ENCODE peak calls at places on chromosomes 1 and 21, in six cellular contexts. One of them, this sample, is unnamed.

GRCh38 chr1:115412733-115413132 is 74.7 kb upstream of the NGF start:
- DNase-seq in GM12892: no peak
- DNase-seq in HepG2: no peak
- DNase-seq in K562: no peak
- DNase-seq in GM12878: no peak
- DNase-seq in H1: no peak
- DNase-seq in this sample: no peak

GRCh38 chr1:8424539-8425116 is 106.7 kb downstream of the SLC45A1 start:
- DNase-seq in K562: peak
- DNase-seq in GM12892: no peak
- DNase-seq in GM12878: no peak
- DNase-seq in H1: no peak
- DNase-seq in HepG2: no peak
- DNase-seq in this sample: no peak

GRCh38 chr1:97942161-97943123 is 21.6 kb upstream of the DPYD start:
- DNase-seq in GM12878: no peak
- DNase-seq in GM12892: no peak
- DNase-seq in H1: no peak
- DNase-seq in K562: no peak
- DNase-seq in HepG2: no peak
- DNase-seq in this sample: no peak

GRCh38 chr1:172292840-172293239 is 127.6 kb upstream of the C1orf105 start:
- DNase-seq in H1: no peak
- DNase-seq in K562: peak
- DNase-seq in GM12878: no peak
- DNase-seq in GM12892: no peak
- DNase-seq in HepG2: no peak
- DNase-seq in this sample: no peak

GRCh38 chr21:29034678-29035077 is 10.2 kb downstream of the USP16 start:
- DNase-seq in GM12892: no peak
- DNase-seq in K562: no peak
- DNase-seq in H1: no peak
- DNase-seq in HepG2: no peak
- DNase-seq in GM12878: no peak
- DNase-seq in this sample: no peak

GRCh38 chr1:57195436-57195941 is 228.4 kb downstream of the DAB1 start:
- DNase-seq in GM12892: no peak
- DNase-seq in GM12878: no peak
- DNase-seq in K562: no peak
- DNase-seq in H1: no peak
- DNase-seq in HepG2: no peak
- DNase-seq in this sample: no peak

GRCh38 chr1:101081496-101082282 is 56.1 kb upstream of the DPH5 start:
- DNase-seq in GM12892: no peak
- DNase-seq in HepG2: no peak
- DNase-seq in K562: no peak
- DNase-seq in H1: no peak
- DNase-seq in GM12878: no peak
- DNase-seq in this sample: no peak

GRCh38 chr1:44318097-44319088 is 36.7 kb downstream of the ERI3 start:
- DNase-seq in GM12878: no peak
- DNase-seq in GM12892: peak
- DNase-seq in H1: peak
- DNase-seq in HepG2: peak
- DNase-seq in K562: peak
- DNase-seq in this sample: peak

GRCh38 chr1:232414100-232414499 is 215.8 kb downstream of the SIPA1L2 start:
- DNase-seq in GM12892: no peak
- DNase-seq in H1: no peak
- DNase-seq in HepG2: no peak
- DNase-seq in GM12878: no peak
- DNase-seq in K562: no peak
- DNase-seq in this sample: no peak

GRCh38 chr1:223363057-223363855 is 720 bp downstream of the SUSD4 start:
- DNase-seq in HepG2: no peak
- DNase-seq in K562: no peak
- DNase-seq in GM12878: no peak
- DNase-seq in GM12892: no peak
- DNase-seq in H1: no peak
- DNase-seq in this sample: no peak

GRCh38 chr1:57424231-57425027 is 569 bp upstream of the DAB1 start:
- DNase-seq in HepG2: peak
- DNase-seq in H1: no peak
- DNase-seq in GM12878: no peak
- DNase-seq in GM12892: peak
- DNase-seq in K562: peak
- DNase-seq in this sample: no peak

GRCh38 chr1:93177991-93178390 is 2.2 kb downstream of the TMED5 start:
- DNase-seq in GM12892: no peak
- DNase-seq in K562: peak
- DNase-seq in H1: no peak
- DNase-seq in GM12878: no peak
- DNase-seq in HepG2: no peak
- DNase-seq in this sample: no peak

GRCh38 chr1:64343105-64343960 is 126.6 kb upstream of the CACHD1 start:
- DNase-seq in GM12878: no peak
- DNase-seq in GM12892: no peak
- DNase-seq in K562: no peak
- DNase-seq in H1: no peak
- DNase-seq in HepG2: no peak
- DNase-seq in this sample: no peak

GRCh38 chr1:169107673-169108160 is 1.2 kb downstream of the ATP1B1 start:
- DNase-seq in HepG2: peak
- DNase-seq in GM12892: no peak
- DNase-seq in GM12878: no peak
- DNase-seq in H1: no peak
- DNase-seq in K562: no peak
- DNase-seq in this sample: no peak

GRCh38 chr1:84390231-84390630 is 8.1 kb upstream of the DNASE2B start:
- DNase-seq in GM12892: no peak
- DNase-seq in GM12878: no peak
- DNase-seq in HepG2: no peak
- DNase-seq in H1: no peak
- DNase-seq in K562: no peak
- DNase-seq in this sample: no peak

GRCh38 chr1:24850353-24850905 is 79.6 kb downstream of the RUNX3 start:
- DNase-seq in H1: no peak
- DNase-seq in GM12878: no peak
- DNase-seq in GM12892: no peak
- DNase-seq in HepG2: no peak
- DNase-seq in K562: no peak
- DNase-seq in this sample: no peak

GRCh38 chr21:35905973-35906357 is 154.4 kb downstream of the SETD4 start:
- DNase-seq in HepG2: no peak
- DNase-seq in H1: no peak
- DNase-seq in K562: no peak
- DNase-seq in GM12878: no peak
- DNase-seq in GM12892: no peak
- DNase-seq in this sample: no peak

GRCh38 chr1:151846062-151846568 is 6.5 kb upstream of the C2CD4D start:
- DNase-seq in GM12892: no peak
- DNase-seq in H1: no peak
- DNase-seq in K562: peak
- DNase-seq in HepG2: peak
- DNase-seq in GM12878: no peak
- DNase-seq in this sample: no peak

GRCh38 chr1:178330153-178330552 is 166.6 kb downstream of the CLEC20A start:
- DNase-seq in GM12892: no peak
- DNase-seq in GM12878: no peak
- DNase-seq in HepG2: no peak
- DNase-seq in H1: no peak
- DNase-seq in K562: no peak
- DNase-seq in this sample: no peak

GRCh38 chr1:238063454-238063853 is 172.7 kb upstream of the ZP4 start:
- DNase-seq in GM12892: no peak
- DNase-seq in H1: no peak
- DNase-seq in GM12878: peak
- DNase-seq in K562: no peak
- DNase-seq in HepG2: no peak
- DNase-seq in this sample: no peak

GRCh38 chr21:31343680-31344480 is at the start of gene TIAM1:
- DNase-seq in GM12892: no peak
- DNase-seq in K562: no peak
- DNase-seq in GM12878: no peak
- DNase-seq in HepG2: no peak
- DNase-seq in H1: peak
- DNase-seq in this sample: no peak

DNA sequence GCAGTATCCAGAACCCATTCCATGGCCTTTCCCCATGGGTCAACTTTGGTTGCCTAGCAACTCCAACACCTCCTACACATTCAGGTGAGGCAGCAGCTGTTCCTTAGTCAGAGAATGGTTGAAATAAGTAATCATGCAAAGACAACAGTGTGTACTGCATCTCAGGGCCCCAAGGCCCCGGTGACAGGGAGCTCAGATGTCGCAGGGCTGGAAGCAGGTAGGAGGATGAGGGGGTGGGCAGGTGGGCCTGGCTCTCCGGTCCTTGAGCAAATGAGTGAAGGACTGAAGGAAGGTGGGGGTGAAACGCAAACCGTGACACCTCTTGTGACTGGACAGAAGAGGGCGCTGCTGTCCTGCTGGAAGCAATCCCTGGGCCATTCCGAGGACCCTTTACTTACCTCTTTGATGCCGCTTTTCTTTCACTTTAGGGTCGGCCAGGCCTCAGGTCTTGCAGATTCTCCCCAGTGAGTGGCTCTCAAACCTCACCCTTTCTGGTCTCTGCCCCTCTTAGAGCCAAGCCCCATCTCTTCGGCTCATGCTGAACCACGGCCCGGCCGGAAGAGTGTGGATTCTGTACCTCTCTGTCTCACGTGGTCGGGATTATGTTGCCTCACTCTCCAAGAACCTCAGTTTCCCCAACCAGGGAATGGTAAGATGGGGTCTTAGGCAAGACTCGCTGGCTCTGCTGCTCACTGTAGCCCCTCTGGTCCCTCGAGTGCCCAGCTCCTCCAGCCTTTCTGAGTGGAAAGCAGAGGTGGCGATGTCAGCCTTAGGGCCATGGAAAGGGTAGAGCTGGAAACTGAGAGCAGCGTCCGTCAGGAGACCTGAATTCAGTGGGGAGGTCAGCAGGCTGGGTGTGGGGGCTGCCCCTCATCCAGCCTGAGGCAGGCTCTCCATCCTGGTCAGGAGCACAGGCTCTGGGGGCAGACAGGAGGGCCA is 5.6 kb upstream of the KCNA10 start:
- DNase-seq in GM12892: peak
- DNase-seq in GM12878: no peak
- DNase-seq in K562: peak
- DNase-seq in HepG2: peak
- DNase-seq in H1: peak
- DNase-seq in this sample: peak
- TF ChIP-seq TAF1 in GM12892: no peak
- TF ChIP-seq TAF1 in GM12878: no peak
- TF ChIP-seq TAF1 in K562: no peak
- TF ChIP-seq TAF1 in HepG2: no peak
- TF ChIP-seq TAF1 in H1: no peak
- TF ChIP-seq TAF1 in this sample: no peak

DNA sequence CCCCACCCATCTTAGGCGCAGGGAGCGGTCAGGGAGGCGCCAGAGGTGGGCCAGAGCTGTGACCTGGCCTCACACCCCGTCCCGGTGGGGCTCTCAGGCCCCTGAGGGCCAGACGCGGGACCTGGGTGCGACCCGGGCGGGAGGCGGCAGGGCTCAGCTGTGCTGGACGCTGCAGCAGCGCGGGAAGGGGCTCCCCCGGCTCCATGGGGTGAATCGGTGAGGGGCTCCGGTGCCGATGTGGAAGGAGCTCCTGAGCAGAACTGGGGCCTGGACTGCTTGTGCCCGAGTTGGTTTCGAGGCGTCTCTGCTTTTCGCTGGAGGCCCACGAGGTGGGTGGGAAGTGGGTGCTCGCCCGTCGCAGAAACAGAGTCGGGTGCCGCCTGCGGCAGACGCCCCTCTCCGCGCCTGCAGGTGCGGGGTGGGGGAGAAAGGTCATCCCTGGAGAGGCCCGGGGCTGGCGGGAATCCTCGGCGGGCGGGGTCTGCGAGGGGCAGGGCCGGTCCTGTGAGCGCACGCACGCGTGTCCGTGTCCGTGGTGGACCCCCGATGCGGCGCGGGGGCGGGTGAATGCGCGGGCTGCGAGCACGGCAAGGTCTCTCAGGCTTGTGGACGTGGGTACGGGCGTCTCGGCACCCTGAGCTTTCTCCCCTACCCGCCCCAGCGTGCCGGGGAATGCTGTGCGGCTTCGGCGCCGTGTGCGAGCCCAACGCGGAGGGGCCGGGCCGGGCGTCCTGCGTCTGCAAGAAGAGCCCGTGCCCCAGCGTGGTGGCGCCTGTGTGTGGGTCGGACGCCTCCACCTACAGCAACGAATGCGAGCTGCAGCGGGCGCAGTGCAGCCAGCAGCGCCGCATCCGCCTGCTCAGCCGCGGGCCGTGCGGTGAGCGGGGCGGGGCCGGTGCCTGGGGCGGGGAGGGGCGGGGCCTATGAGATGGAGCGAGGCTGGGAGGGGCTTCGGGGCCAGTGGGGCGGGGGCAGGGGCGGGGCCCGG is 20.4 kb downstream of the AGRN start:
- DNase-seq in H1: no peak
- DNase-seq in K562: peak
- DNase-seq in GM12892: peak
- DNase-seq in HepG2: no peak
- DNase-seq in GM12878: no peak
- DNase-seq in this sample: peak
- TF ChIP-seq POLR2A in H1: no peak
- TF ChIP-seq POLR2A in K562: no peak
- TF ChIP-seq POLR2A in GM12892: no peak
- TF ChIP-seq POLR2A in HepG2: no peak
- TF ChIP-seq POLR2A in GM12878: peak
- TF ChIP-seq POLR2A in this sample: no peak

GRCh38 chr1:18907021-18907913 is 4.9 kb upstream of the ALDH4A1 start:
- DNase-seq in K562: peak
- DNase-seq in GM12878: no peak
- DNase-seq in HepG2: peak
- DNase-seq in GM12892: peak
- DNase-seq in H1: no peak
- DNase-seq in this sample: no peak
- TF ChIP-seq POLR2AphosphoS5 in K562: peak
- TF ChIP-seq POLR2AphosphoS5 in GM12878: no peak
- TF ChIP-seq POLR2AphosphoS5 in HepG2: no peak
- TF ChIP-seq POLR2AphosphoS5 in GM12892: no peak
- TF ChIP-seq POLR2AphosphoS5 in H1: no peak
- TF ChIP-seq POLR2AphosphoS5 in this sample: no peak

GRCh38 chr1:50979964-50980363 is 9.9 kb downstream of the CDKN2C start:
- DNase-seq in HepG2: no peak
- DNase-seq in GM12892: no peak
- DNase-seq in H1: no peak
- DNase-seq in GM12878: no peak
- DNase-seq in K562: no peak
- DNase-seq in this sample: no peak

GRCh38 chr1:50978852-50979781 is 9.1 kb downstream of the CDKN2C start:
- DNase-seq in GM12878: no peak
- DNase-seq in HepG2: peak
- DNase-seq in K562: peak
- DNase-seq in H1: no peak
- DNase-seq in GM12892: no peak
- DNase-seq in this sample: no peak

GRCh38 chr1:50976890-50977574 is 7.0 kb downstream of the CDKN2C start:
- DNase-seq in HepG2: peak
- DNase-seq in GM12892: peak
- DNase-seq in H1: no peak
- DNase-seq in GM12878: no peak
- DNase-seq in K562: peak
- DNase-seq in this sample: peak

GRCh38 chr1:50977575-50978143 is 7.6 kb downstream of the CDKN2C start:
- DNase-seq in HepG2: peak
- DNase-seq in K562: peak
- DNase-seq in GM12892: peak
- DNase-seq in GM12878: no peak
- DNase-seq in H1: no peak
- DNase-seq in this sample: peak

GRCh38 chr1:50978144-50978851 is 8.3 kb downstream of the CDKN2C start:
- DNase-seq in HepG2: peak
- DNase-seq in H1: peak
- DNase-seq in GM12892: peak
- DNase-seq in K562: peak
- DNase-seq in GM12878: no peak
- DNase-seq in this sample: peak
- TF ChIP-seq TAF1 in HepG2: peak
- TF ChIP-seq TAF1 in H1: no peak
- TF ChIP-seq TAF1 in GM12892: no peak
- TF ChIP-seq TAF1 in K562: peak
- TF ChIP-seq TAF1 in GM12878: peak
- TF ChIP-seq TAF1 in this sample: no peak

This sample was measured in GM12891.